ENCODE peak calls at places on chromosomes 11 and 22, in four cellular contexts. One of them, this sample, is unnamed.

GRCh38 chr22:24006207-24006913 is 1.1 kb upstream of the GSTT4 start:
- DNase-seq in H9: no peak
- DNase-seq in IMR-90: no peak
- DNase-seq in mesendoderm: no peak
- DNase-seq in this sample: no peak

GRCh38 chr11:114197799-114198500 is 98.2 kb upstream of the NNMT start:
- DNase-seq in H9: no peak
- DNase-seq in IMR-90: peak
- DNase-seq in mesendoderm: no peak
- DNase-seq in this sample: peak

GRCh38 chr11:72574046-72574445 is 100.2 kb downstream of the PDE2A start:
- DNase-seq in H9: no peak
- DNase-seq in IMR-90: no peak
- DNase-seq in mesendoderm: no peak
- DNase-seq in this sample: no peak

GRCh38 chr22:19874307-19875060 is 19.8 kb upstream of the GNB1L start:
- DNase-seq in H9: peak
- DNase-seq in IMR-90: no peak
- DNase-seq in mesendoderm: no peak
- DNase-seq in this sample: no peak

GRCh38 chr11:20131744-20132666 is 28.3 kb downstream of the DBX1 start:
- DNase-seq in H9: peak
- DNase-seq in IMR-90: peak
- DNase-seq in mesendoderm: peak
- DNase-seq in this sample: peak

GRCh38 chr22:33519140-33519973 is 400.9 kb downstream of the LARGE1 start:
- DNase-seq in H9: peak
- DNase-seq in IMR-90: peak
- DNase-seq in mesendoderm: peak
- DNase-seq in this sample: peak

GRCh38 chr11:65894034-65894591 is 3.6 kb downstream of the CCDC85B start:
- DNase-seq in H9: no peak
- DNase-seq in IMR-90: no peak
- DNase-seq in mesendoderm: no peak
- DNase-seq in this sample: no peak

GRCh38 chr22:42080287-42080686 is 787 bp downstream of the SMDT1 start:
- DNase-seq in H9: no peak
- DNase-seq in IMR-90: peak
- DNase-seq in mesendoderm: peak
- DNase-seq in this sample: peak

GRCh38 chr11:128653828-128654231 is 40.0 kb upstream of the FLI1 start:
- DNase-seq in H9: peak
- DNase-seq in IMR-90: peak
- DNase-seq in mesendoderm: peak
- DNase-seq in this sample: peak

GRCh38 chr22:18024276-18024939 is at the start of gene MICAL3:
- DNase-seq in H9: peak
- DNase-seq in IMR-90: peak
- DNase-seq in mesendoderm: peak
- DNase-seq in this sample: peak

GRCh38 chr11:109236188-109236587 is 185.8 kb upstream of the C11orf87 start:
- DNase-seq in H9: no peak
- DNase-seq in IMR-90: no peak
- DNase-seq in mesendoderm: no peak
- DNase-seq in this sample: no peak

GRCh38 chr11:45654242-45654641 is 11.2 kb downstream of the CHST1 start:
- DNase-seq in H9: peak
- DNase-seq in IMR-90: no peak
- DNase-seq in mesendoderm: no peak
- DNase-seq in this sample: no peak

GRCh38 chr11:68118753-68119448 is 2.3 kb downstream of the CHKA start:
- DNase-seq in H9: no peak
- DNase-seq in IMR-90: peak
- DNase-seq in mesendoderm: no peak
- DNase-seq in this sample: peak

GRCh38 chr22:48450188-48450825 is 1377.4 kb downstream of the BRD1 start:
- DNase-seq in H9: no peak
- DNase-seq in IMR-90: no peak
- DNase-seq in mesendoderm: no peak
- DNase-seq in this sample: no peak

GRCh38 chr22:26050079-26050478 is 119.2 kb upstream of the SEZ6L start:
- DNase-seq in H9: no peak
- DNase-seq in IMR-90: no peak
- DNase-seq in mesendoderm: no peak
- DNase-seq in this sample: no peak

GRCh38 chr11:21412652-21413383 is 743.4 kb downstream of the NELL1 start:
- DNase-seq in H9: no peak
- DNase-seq in IMR-90: no peak
- DNase-seq in mesendoderm: no peak
- DNase-seq in this sample: no peak

GRCh38 chr11:10725114-10725906 is 25.7 kb upstream of the CTR9 start:
- DNase-seq in H9: no peak
- DNase-seq in IMR-90: peak
- DNase-seq in mesendoderm: no peak
- DNase-seq in this sample: peak

GRCh38 chr11:3231851-3232744 is at the start of gene MRGPRE:
- DNase-seq in H9: peak
- DNase-seq in IMR-90: no peak
- DNase-seq in mesendoderm: no peak
- DNase-seq in this sample: no peak

GRCh38 chr22:23248583-23248982 is 68.3 kb downstream of the BCR start:
- DNase-seq in H9: peak
- DNase-seq in IMR-90: peak
- DNase-seq in mesendoderm: peak
- DNase-seq in this sample: no peak

GRCh38 chr11:45606514-45607024 is 58.9 kb downstream of the CHST1 start:
- DNase-seq in H9: peak
- DNase-seq in IMR-90: no peak
- DNase-seq in mesendoderm: peak
- DNase-seq in this sample: no peak

GRCh38 chr11:79510948-79511347 is 70.1 kb upstream of the TENM4 start:
- DNase-seq in H9: no peak
- DNase-seq in IMR-90: no peak
- DNase-seq in mesendoderm: no peak
- DNase-seq in this sample: no peak

GRCh38 chr11:15672822-15673221 is 558.1 kb downstream of the INSC start:
- DNase-seq in H9: no peak
- DNase-seq in IMR-90: no peak
- DNase-seq in mesendoderm: no peak
- DNase-seq in this sample: no peak

GRCh38 chr22:39405346-39406085 is 5.9 kb downstream of the TAB1 start:
- DNase-seq in H9: no peak
- DNase-seq in IMR-90: peak
- DNase-seq in mesendoderm: no peak
- DNase-seq in this sample: no peak

GRCh38 chr22:36873614-36874308 is 13.0 kb downstream of the NCF4 start:
- DNase-seq in H9: peak
- DNase-seq in IMR-90: peak
- DNase-seq in mesendoderm: peak
- DNase-seq in this sample: peak

GRCh38 chr11:109939176-109939810 is 153.9 kb upstream of the ZC3H12C start:
- DNase-seq in H9: no peak
- DNase-seq in IMR-90: peak
- DNase-seq in mesendoderm: peak
- DNase-seq in this sample: peak

GRCh38 chr11:102831128-102831708 is 12.2 kb downstream of the MMP3 start:
- DNase-seq in H9: peak
- DNase-seq in IMR-90: peak
- DNase-seq in mesendoderm: peak
- DNase-seq in this sample: peak

GRCh38 chr11:48900131-48900800 is 83.4 kb downstream of the TRIM51G start:
- DNase-seq in H9: peak
- DNase-seq in IMR-90: no peak
- DNase-seq in mesendoderm: no peak
- DNase-seq in this sample: no peak

GRCh38 chr11:27816200-27816599 is 115.9 kb upstream of the BDNF start:
- DNase-seq in H9: no peak
- DNase-seq in IMR-90: no peak
- DNase-seq in mesendoderm: no peak
- DNase-seq in this sample: no peak

GRCh38 chr11:117816151-117816741 is 8.3 kb downstream of the FXYD2 start:
- DNase-seq in H9: peak
- DNase-seq in IMR-90: peak
- DNase-seq in mesendoderm: peak
- DNase-seq in this sample: peak

GRCh38 chr22:41280065-41280464 is 5.9 kb downstream of the RANGAP1 start:
- DNase-seq in H9: no peak
- DNase-seq in IMR-90: no peak
- DNase-seq in mesendoderm: no peak
- DNase-seq in this sample: no peak

GRCh38 chr22:42642801-42643631 is 2.6 kb upstream of the ATP5MGL start:
- DNase-seq in H9: no peak
- DNase-seq in IMR-90: no peak
- DNase-seq in mesendoderm: no peak
- DNase-seq in this sample: no peak

GRCh38 chr22:26769663-26770062 is 112.3 kb downstream of the MIAT start:
- DNase-seq in H9: no peak
- DNase-seq in IMR-90: no peak
- DNase-seq in mesendoderm: no peak
- DNase-seq in this sample: no peak

GRCh38 chr11:33344611-33345010 is 87.4 kb downstream of the HIPK3 start:
- DNase-seq in H9: no peak
- DNase-seq in IMR-90: peak
- DNase-seq in mesendoderm: no peak
- DNase-seq in this sample: no peak

GRCh38 chr22:28989035-28989464 is 72.6 kb downstream of the C22orf31 start:
- DNase-seq in H9: peak
- DNase-seq in IMR-90: no peak
- DNase-seq in mesendoderm: peak
- DNase-seq in this sample: no peak

GRCh38 chr11:128215238-128215882 is 372.0 kb downstream of the ETS1 start:
- DNase-seq in H9: no peak
- DNase-seq in IMR-90: no peak
- DNase-seq in mesendoderm: no peak
- DNase-seq in this sample: no peak

DNA sequence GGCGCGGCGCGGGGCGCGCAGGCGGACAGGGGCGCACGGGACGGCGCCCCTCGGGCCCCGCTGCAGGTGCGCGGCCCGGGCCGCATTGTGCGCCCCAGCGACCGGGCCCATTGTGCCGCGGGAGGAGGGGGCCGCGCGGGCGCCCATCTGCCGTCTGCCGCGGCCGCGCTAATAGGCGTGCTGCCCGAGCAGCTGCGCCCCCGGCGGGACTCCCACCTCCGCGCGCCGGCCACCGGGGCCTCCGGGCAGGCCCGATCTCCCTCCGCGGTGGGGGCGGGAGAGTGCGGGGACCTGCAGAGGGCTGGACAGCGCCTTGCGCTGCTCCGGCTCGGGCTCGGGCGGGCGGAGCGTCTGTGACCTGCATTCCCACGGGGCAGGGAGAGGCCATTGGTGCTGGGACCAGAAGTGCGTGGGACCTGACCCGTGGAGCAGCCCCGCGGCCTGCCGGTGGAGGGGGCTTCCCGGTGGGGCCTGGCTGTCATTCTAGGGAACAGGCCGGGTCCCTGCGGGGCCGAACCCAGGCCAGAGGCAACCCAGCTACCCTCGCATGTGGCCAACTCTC is 950 bp downstream of the BRSK2 start:
- DNase-seq in H9: peak
- DNase-seq in IMR-90: peak
- DNase-seq in mesendoderm: peak
- DNase-seq in this sample: peak
- H3K18ac ChIP-seq in H9: no peak
- H3K18ac ChIP-seq in IMR-90: no peak
- H3K18ac ChIP-seq in mesendoderm: no peak
- H3K18ac ChIP-seq in this sample: no peak

GRCh38 chr11:44456544-44457270 is 108.8 kb upstream of the CD82 start:
- DNase-seq in H9: no peak
- DNase-seq in IMR-90: no peak
- DNase-seq in mesendoderm: peak
- DNase-seq in this sample: no peak

GRCh38 chr11:44453213-44453612 is 112.2 kb upstream of the CD82 start:
- DNase-seq in H9: no peak
- DNase-seq in IMR-90: no peak
- DNase-seq in mesendoderm: no peak
- DNase-seq in this sample: no peak

GRCh38 chr11:44451706-44452105 is 113.8 kb upstream of the CD82 start:
- DNase-seq in H9: no peak
- DNase-seq in IMR-90: no peak
- DNase-seq in mesendoderm: no peak
- DNase-seq in this sample: no peak

GRCh38 chr11:44454686-44455085 is 110.8 kb upstream of the CD82 start:
- DNase-seq in H9: no peak
- DNase-seq in IMR-90: no peak
- DNase-seq in mesendoderm: no peak
- DNase-seq in this sample: no peak

DNA sequence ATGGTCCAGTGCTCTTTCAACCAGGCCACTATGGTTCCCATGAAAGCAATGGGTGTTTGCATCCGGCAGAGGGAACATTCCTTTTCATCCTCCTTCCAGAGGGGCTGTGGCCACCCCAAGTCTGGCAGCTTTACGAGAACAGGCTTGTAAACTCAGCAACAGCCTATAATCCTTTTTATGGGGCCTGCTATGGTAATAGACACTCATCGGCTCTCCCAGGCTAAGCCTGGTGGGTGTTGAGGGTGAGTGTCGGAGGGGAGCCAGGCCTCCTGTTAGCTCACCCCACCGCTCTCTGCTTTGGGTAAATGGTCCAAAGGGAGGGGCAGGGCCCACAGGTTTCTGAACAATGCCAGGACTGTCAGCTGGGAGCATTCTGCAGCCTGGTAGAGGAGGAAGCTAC is 111.6 kb upstream of the CD82 start:
- DNase-seq in H9: no peak
- DNase-seq in IMR-90: no peak
- DNase-seq in mesendoderm: no peak
- DNase-seq in this sample: no peak
- H3K9ac ChIP-seq in H9: no peak
- H3K9ac ChIP-seq in IMR-90: no peak
- H3K9ac ChIP-seq in mesendoderm: no peak
- H3K9ac ChIP-seq in this sample: no peak

DNA sequence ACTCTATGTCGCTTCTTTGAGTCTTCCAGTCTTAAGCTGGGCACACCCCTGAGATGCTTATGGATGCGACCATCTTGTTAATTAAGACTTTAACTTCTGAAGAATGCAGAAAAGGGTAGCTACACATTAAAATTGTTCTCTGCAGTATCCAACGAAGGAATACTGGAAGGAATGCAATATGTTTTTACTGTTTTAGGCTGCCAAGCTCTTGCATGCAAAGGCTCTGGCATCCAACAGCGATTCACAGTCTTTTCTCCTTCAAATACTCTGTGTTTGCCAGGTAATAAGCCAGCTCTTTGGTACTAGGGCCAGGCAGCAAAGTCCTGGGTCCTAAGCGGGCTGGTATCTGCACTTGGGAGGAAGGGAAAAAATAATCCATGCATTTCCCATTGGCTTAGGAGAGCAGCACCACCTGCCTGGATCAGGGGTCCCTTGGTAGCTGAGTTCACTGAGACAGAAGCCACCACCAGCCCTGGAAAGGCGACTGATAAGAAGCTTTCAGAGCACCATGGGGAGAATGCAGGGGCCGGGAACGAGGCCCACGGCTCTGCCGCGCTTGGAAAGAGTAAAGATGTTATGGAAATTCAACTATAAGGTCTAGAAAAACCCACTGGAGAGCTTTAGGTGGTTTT is 67.1 kb upstream of the CCND1 start:
- DNase-seq in H9: no peak
- DNase-seq in IMR-90: no peak
- DNase-seq in mesendoderm: no peak
- DNase-seq in this sample: no peak
- H3K18ac ChIP-seq in H9: no peak
- H3K18ac ChIP-seq in IMR-90: no peak
- H3K18ac ChIP-seq in mesendoderm: no peak
- H3K18ac ChIP-seq in this sample: no peak

GRCh38 chr11:12224537-12224893 is 114.1 kb downstream of the MICAL2 start:
- DNase-seq in H9: no peak
- DNase-seq in IMR-90: peak
- DNase-seq in mesendoderm: no peak
- DNase-seq in this sample: no peak
- H3K9ac ChIP-seq in H9: no peak
- H3K9ac ChIP-seq in IMR-90: peak
- H3K9ac ChIP-seq in mesendoderm: no peak
- H3K9ac ChIP-seq in this sample: no peak